ENCODE peak calls at places on chromosomes 7 and 10, in seven cellular contexts. X is fibroblast of pulmonary artery, W is AG10803, M is sigmoid colon, B is ascending aorta, Z is GM13977, L is dorsolateral prefrontal cortex. T is an unnamed sample.

GRCh38 chr7:50733552-50733951 is 49.1 kb downstream of the GRB10 start:
- DNase-seq in M (no peak), W (peak), L (no peak), X (peak), B (no peak), Z (no peak), T (no peak)

GRCh38 chr7:75596727-75597614 is 104.9 kb downstream of the SPDYE5 start:
- DNase-seq in L (no peak), Z (peak), M (no peak), W (no peak), B (no peak), X (peak), T (no peak)

GRCh38 chr7:74656911-74657691 is 417 bp upstream of the GTF2I start:
- DNase-seq in W (peak), Z (peak), L (peak), M (peak), B (peak), X (peak), T (peak)

GRCh38 chr10:92829042-92829785 is 19.1 kb upstream of the EXOC6 start:
- DNase-seq in X (no peak), W (no peak), L (no peak), Z (no peak), B (no peak), M (no peak), T (no peak)

GRCh38 chr7:30844483-30844874 is 67.2 kb upstream of the AQP1 start:
- DNase-seq in L (no peak), M (no peak), Z (no peak), W (no peak), B (no peak), X (no peak), T (no peak)

GRCh38 chr7:22179442-22179879 is 177.5 kb downstream of the RAPGEF5 start:
- DNase-seq in X (no peak), M (no peak), W (no peak), L (no peak), B (no peak), Z (no peak), T (no peak)

GRCh38 chr10:80104066-80104926 is 25.8 kb downstream of the TMEM254 start:
- DNase-seq in W (peak), Z (peak), X (peak), L (no peak), B (no peak), M (no peak), T (no peak)

GRCh38 chr7:81187768-81188167 is 268.9 kb upstream of the SEMA3C start:
- DNase-seq in L (no peak), W (peak), X (no peak), Z (no peak), B (no peak), M (no peak), T (no peak)

GRCh38 chr7:129519464-129519863 is 17.1 kb downstream of the SMKR1 start:
- DNase-seq in Z (no peak), X (no peak), B (no peak), M (no peak), W (no peak), L (no peak), T (no peak)

GRCh38 chr7:5429857-5430611 is 6.4 kb upstream of the TNRC18 start:
- DNase-seq in M (peak), Z (no peak), X (no peak), W (peak), L (no peak), B (no peak), T (no peak)

GRCh38 chr7:30902466-30902865 is 9.2 kb upstream of the AQP1 start:
- DNase-seq in M (no peak), W (no peak), L (no peak), Z (no peak), B (no peak), X (no peak), T (no peak)

GRCh38 chr10:30028006-30028441 is 31.4 kb downstream of the JCAD start:
- DNase-seq in M (peak), X (peak), W (no peak), Z (no peak), B (no peak), L (no peak), T (no peak)

GRCh38 chr7:130274983-130275649 is 8.5 kb downstream of the CPA2 start:
- DNase-seq in L (no peak), X (no peak), B (no peak), Z (no peak), W (no peak), M (no peak), T (no peak)

GRCh38 chr10:89981891-89982290 is 280.5 kb downstream of the KIF20B start:
- DNase-seq in Z (no peak), X (peak), B (no peak), M (no peak), L (no peak), W (no peak), T (no peak)

GRCh38 chr10:73873843-73874215 is 526 bp downstream of the CAMK2G start:
- DNase-seq in X (no peak), Z (peak), W (no peak), B (no peak), L (no peak), M (no peak), T (no peak)

GRCh38 chr7:74057216-74057925 is 26.2 kb upstream of the LIMK1 start:
- DNase-seq in L (no peak), X (no peak), W (no peak), B (no peak), M (no peak), Z (no peak), T (no peak)

GRCh38 chr10:127405221-127405620 is 143.9 kb upstream of the NPS start:
- DNase-seq in Z (no peak), X (peak), W (peak), M (no peak), L (no peak), B (no peak), T (no peak)

GRCh38 chr7:38310601-38311057 is 37.2 kb upstream of the TARP start:
- DNase-seq in L (no peak), W (no peak), M (no peak), X (peak), Z (no peak), B (no peak), T (no peak)

GRCh38 chr7:91883676-91884362 is 3.3 kb upstream of the MTERF1 start:
- DNase-seq in Z (no peak), M (no peak), W (no peak), X (no peak), B (no peak), L (no peak), T (no peak)

GRCh38 chr10:14429043-14429713 is 98.5 kb upstream of the FRMD4A start:
- DNase-seq in L (no peak), M (no peak), Z (no peak), B (no peak), X (no peak), W (no peak), T (no peak)

GRCh38 chr10:124989526-124989925 is 47.6 kb downstream of the ZRANB1 start:
- DNase-seq in B (no peak), M (no peak), W (peak), L (no peak), Z (no peak), X (no peak), T (no peak)

GRCh38 chr10:133396035-133396624 is 2.2 kb downstream of the MTG1 start:
- DNase-seq in W (no peak), B (no peak), L (peak), M (peak), Z (no peak), X (no peak), T (no peak)

GRCh38 chr10:49426490-49427360 is 30.8 kb upstream of the DRGX start:
- DNase-seq in X (no peak), L (no peak), Z (no peak), M (no peak), W (no peak), B (no peak), T (no peak)

GRCh38 chr10:97150191-97150590 is 35.6 kb downstream of the SLIT1 start:
- DNase-seq in X (no peak), Z (no peak), M (no peak), L (no peak), B (no peak), W (no peak), T (no peak)

GRCh38 chr10:109883859-109884771 is 39.2 kb downstream of the XPNPEP1 start:
- DNase-seq in L (peak), W (peak), Z (peak), X (peak), M (peak), B (no peak), T (no peak)

GRCh38 chr7:31408120-31408729 is 67.7 kb upstream of the NEUROD6 start:
- DNase-seq in Z (no peak), L (no peak), X (peak), W (peak), B (no peak), M (no peak), T (no peak)

GRCh38 chr10:44952779-44953231 is 6.8 kb upstream of the RASSF4 start:
- DNase-seq in L (no peak), M (peak), X (no peak), W (no peak), Z (no peak), B (no peak), T (no peak)

DNA sequence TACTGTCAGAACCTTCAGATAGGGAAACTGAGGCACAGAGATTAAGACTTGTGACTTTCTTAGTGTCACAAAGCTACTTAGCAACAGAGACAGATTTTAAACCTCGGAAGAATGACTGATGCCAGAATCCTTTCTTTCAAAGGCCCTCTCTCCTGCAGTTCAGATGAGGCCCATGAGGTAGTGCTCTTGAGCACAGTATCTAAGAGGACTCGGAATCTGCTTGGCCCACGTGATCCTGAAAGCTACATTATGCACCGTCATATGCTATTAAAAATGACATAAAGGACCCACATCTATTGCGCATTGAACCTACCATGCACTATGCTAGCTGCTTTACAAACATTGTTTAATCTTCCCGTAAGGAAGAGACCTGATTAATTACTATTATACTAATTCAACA is 355.9 kb downstream of the SFMBT2 start:
- DNase-seq in Z (no peak), L (no peak), X (peak), W (no peak), B (no peak), M (no peak), T (no peak)
- TF ChIP-seq CTCF in Z (peak), L (peak), X (peak), W (no peak), B (no peak), M (no peak), T (no peak)

GRCh38 chr7:51927738-51928137 is 611.1 kb upstream of the COBL start:
- DNase-seq in X (no peak), M (no peak), B (no peak), W (no peak), Z (no peak), L (no peak), T (no peak)
- TF ChIP-seq CTCF in X (no peak), M (no peak), B (no peak), W (no peak), Z (no peak), L (no peak), T (no peak)

DNA sequence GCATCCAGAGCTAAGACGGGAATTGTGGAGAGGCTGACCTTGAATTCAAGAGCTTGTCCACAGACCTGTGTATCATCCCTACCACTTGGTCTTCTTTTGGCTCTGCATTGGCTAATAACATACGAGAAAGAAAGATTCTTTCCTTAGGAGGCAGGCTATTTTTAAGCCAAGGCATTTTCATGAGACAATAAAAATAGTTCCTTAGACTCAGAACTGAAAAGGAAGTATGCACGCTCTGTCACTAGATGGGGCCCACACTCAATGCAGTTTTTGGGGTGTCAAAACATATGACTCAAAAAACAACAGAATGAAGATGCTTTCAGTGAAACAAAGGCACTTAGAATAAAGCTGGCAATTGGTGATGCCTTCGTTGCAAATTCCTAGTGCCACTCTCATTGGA is 265.9 kb upstream of the DGKB start:
- DNase-seq in B (no peak), L (no peak), Z (no peak), X (no peak), W (no peak), M (no peak), T (no peak)
- TF ChIP-seq CTCF in B (no peak), L (no peak), Z (peak), X (no peak), W (no peak), M (no peak), T (no peak)

GRCh38 chr7:66643395-66643794 is 14.7 kb downstream of the KCTD7 start:
- DNase-seq in W (no peak), B (no peak), Z (no peak), L (no peak), X (no peak), M (no peak), T (no peak)
- TF ChIP-seq CTCF in W (no peak), B (no peak), Z (no peak), L (no peak), X (no peak), M (no peak), T (no peak)

DNA sequence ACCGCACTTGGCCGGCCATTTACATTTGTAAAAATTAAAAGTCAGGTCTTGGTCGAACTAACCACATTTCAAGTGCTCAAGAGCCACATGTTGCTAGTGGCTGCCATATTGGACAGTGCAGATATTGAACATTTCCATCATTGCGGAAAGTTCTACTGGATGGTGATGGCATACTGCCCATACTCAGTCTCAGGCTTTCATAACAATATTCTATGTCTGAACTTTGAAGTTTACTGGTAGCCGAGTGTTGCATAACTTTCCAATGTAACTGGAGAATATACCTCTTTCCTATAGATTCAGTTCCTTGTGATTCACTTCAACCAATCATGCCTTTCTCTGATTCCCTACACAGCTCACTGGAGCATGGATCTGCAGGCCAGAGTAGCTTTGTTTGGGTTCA is 43.7 kb downstream of the PSMC2 start:
- DNase-seq in Z (no peak), L (no peak), M (no peak), X (no peak), B (no peak), W (no peak), T (no peak)
- TF ChIP-seq CTCF in Z (no peak), L (no peak), M (no peak), X (no peak), B (no peak), W (no peak), T (no peak)

DNA sequence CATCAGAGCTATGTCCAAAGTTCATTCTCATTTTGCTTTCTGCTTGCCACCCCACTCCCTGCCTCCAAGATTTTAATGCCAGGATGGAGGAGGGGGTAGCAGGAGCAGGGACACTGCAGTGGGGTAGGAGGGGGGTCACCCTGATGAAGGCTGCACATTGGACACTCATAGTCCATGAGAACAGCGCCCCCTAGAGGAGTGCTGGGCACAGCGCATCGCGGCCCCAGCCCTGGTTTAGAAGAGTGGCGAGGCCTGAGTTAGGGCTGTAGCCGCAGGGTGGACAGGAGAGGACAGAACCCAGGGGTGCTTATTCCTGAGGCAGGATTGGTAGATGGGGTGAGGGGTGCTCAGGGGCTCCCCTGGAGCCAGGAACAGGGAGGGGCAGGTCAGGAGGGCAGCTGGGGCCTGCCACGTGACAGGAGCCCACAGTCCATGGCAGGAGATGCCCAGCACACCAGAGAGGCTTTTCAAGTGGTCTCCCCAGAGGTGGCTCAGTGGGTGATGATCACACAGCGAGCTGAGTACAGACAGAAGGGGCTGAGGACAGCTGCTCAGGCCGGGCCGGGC is 71.4 kb downstream of the NEURL1 start:
- DNase-seq in X (peak), B (no peak), W (no peak), M (no peak), L (no peak), Z (peak), T (no peak)
- TF ChIP-seq CTCF in X (peak), B (peak), W (peak), M (no peak), L (peak), Z (peak), T (no peak)

GRCh38 chr10:5678397-5678983 is 6.1 kb upstream of the TASOR2 start:
- DNase-seq in M (no peak), B (no peak), L (no peak), X (no peak), Z (no peak), W (no peak), T (no peak)

GRCh38 chr10:5679036-5679435 is 5.6 kb upstream of the TASOR2 start:
- DNase-seq in M (no peak), L (no peak), Z (no peak), B (no peak), X (no peak), W (no peak), T (no peak)

GRCh38 chr10:5683065-5683464 is 1.6 kb upstream of the TASOR2 start:
- DNase-seq in B (no peak), W (no peak), Z (no peak), L (no peak), M (no peak), X (no peak), T (no peak)

GRCh38 chr10:5681930-5682329 is 2.7 kb upstream of the TASOR2 start:
- DNase-seq in W (no peak), L (no peak), B (no peak), M (no peak), X (no peak), Z (no peak), T (no peak)

DNA sequence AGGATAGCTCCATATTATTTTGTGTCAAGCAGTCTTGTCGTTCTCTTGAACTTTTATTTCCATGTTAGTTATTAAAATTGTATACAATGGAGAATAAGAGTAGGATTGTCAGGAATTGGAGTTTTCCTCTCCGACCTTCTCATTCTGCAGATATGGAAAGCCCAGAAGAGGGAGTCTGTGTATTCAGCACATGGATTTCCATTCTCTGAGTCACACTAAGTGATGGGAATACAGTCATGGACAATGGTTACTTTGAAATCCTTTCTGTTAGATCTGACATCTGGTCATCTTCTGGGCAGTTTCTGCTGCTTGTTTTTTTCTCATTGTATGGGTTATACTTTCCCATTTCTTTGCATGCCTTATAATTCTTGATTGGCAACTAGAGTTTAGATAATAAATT is 5.0 kb upstream of the TASOR2 start:
- DNase-seq in X (peak), M (no peak), W (peak), B (no peak), Z (no peak), L (no peak), T (no peak)
- TF ChIP-seq CTCF in X (peak), M (no peak), W (peak), B (no peak), Z (no peak), L (peak), T (no peak)